ENCODE peak calls at places on chromosomes 6 and 20, in five cellular contexts. L is NCI-H1436; G is skeletal muscle cell; X is effector memory CD8-positive, alpha-beta T cell; J is kidney tubule cell. O is an unnamed sample.
A peak's percentile ranks its signal among the peaks of the same experiment; 100 is the strongest.

GRCh38 chr6:27129095-27129815 is 118.2 kb upstream of the PRSS16 start:
- DNase-seq in L (no peak), G (no peak), X (no peak), J (no peak), O (no peak)

GRCh38 chr6:165571068-165571682 is 91.9 kb downstream of the PDE10A start:
- DNase-seq in L (no peak), G (no peak), X (no peak), J (peak; percentile 88), O (no peak)

GRCh38 chr6:703562-703961 is 10.6 kb upstream of the EXOC2 start:
- DNase-seq in L (no peak), G (no peak), X (no peak), J (no peak), O (no peak)

GRCh38 chr6:14452567-14453527 is 335.3 kb downstream of the CD83 start:
- DNase-seq in L (no peak), G (no peak), X (peak; percentile 27), J (no peak), O (no peak)

GRCh38 chr6:135358251-135358821 is 139.2 kb downstream of the AHI1 start:
- DNase-seq in L (no peak), G (peak; percentile 85), X (no peak), J (peak; percentile 75), O (no peak)

GRCh38 chr20:60057866-60058807 is 99.9 kb downstream of the CDH26 start:
- DNase-seq in L (peak; percentile 98), G (peak; percentile 91), X (peak; percentile 13), J (no peak), O (peak; percentile 80)

GRCh38 chr6:9240861-9241260 is 805.5 kb upstream of the SLC35B3 start:
- DNase-seq in L (no peak), G (no peak), X (no peak), J (no peak), O (no peak)

GRCh38 chr6:158807515-158808441 is 11.4 kb downstream of the EZR start:
- DNase-seq in L (no peak), G (no peak), X (no peak), J (no peak), O (no peak)

GRCh38 chr20:43839793-43840199 is 74.9 kb upstream of the TOX2 start:
- DNase-seq in L (no peak), G (no peak), X (no peak), J (no peak), O (no peak)

GRCh38 chr20:38633577-38634093 is 32.0 kb downstream of the ARHGAP40 start:
- DNase-seq in L (peak; percentile 57), G (no peak), X (peak; percentile 65), J (peak; percentile 72), O (no peak)

GRCh38 chr20:52593634-52594033 is 378.5 kb upstream of the TSHZ2 start:
- DNase-seq in L (no peak), G (no peak), X (no peak), J (peak; percentile 25), O (no peak)

GRCh38 chr6:87066449-87067288 is 28.2 kb downstream of the CGA start:
- DNase-seq in L (peak; percentile 60), G (peak; percentile 11), X (peak; percentile 9), J (peak; percentile 61), O (no peak)

GRCh38 chr6:84344005-84344404 is 116.6 kb upstream of the CEP162 start:
- DNase-seq in L (no peak), G (no peak), X (no peak), J (no peak), O (no peak)

GRCh38 chr6:113979930-113980329 is 9.0 kb upstream of the HDAC2 start:
- DNase-seq in L (no peak), G (no peak), X (no peak), J (no peak), O (no peak)

GRCh38 chr6:145845557-145845956 is 31.0 kb upstream of the FBXO30 start:
- DNase-seq in L (no peak), G (no peak), X (no peak), J (no peak), O (no peak)

GRCh38 chr6:136822379-136823127 is at the start of gene PEX7:
- DNase-seq in L (peak; percentile 82), G (peak; percentile 83), X (peak; percentile 89), J (peak; percentile 93), O (peak; percentile 92)

GRCh38 chr20:36849333-36850065 is 26.4 kb upstream of the TLDC2 start:
- DNase-seq in L (no peak), G (no peak), X (no peak), J (no peak), O (no peak)

GRCh38 chr6:140774080-140774505 is 1358.6 kb upstream of the GJE1 start:
- DNase-seq in L (no peak), G (peak; percentile 65), X (no peak), J (peak; percentile 70), O (no peak)

GRCh38 chr20:9635756-9636155 is 121.4 kb downstream of the LAMP5 start:
- DNase-seq in L (no peak), G (no peak), X (no peak), J (no peak), O (no peak)

GRCh38 chr6:162109466-162110040 is 618.0 kb downstream of the PRKN start:
- DNase-seq in L (no peak), G (no peak), X (no peak), J (peak; percentile 11), O (no peak)

GRCh38 chr6:89731924-89732568 is 87.5 kb downstream of the MDN1 start:
- DNase-seq in L (no peak), G (no peak), X (no peak), J (no peak), O (no peak)

GRCh38 chr6:88920777-88921728 is 42.4 kb downstream of the RNGTT start:
- DNase-seq in L (no peak), G (no peak), X (no peak), J (no peak), O (no peak)

GRCh38 chr6:169850746-169851145 is 99.3 kb downstream of the ERMARD start:
- DNase-seq in L (no peak), G (no peak), X (no peak), J (no peak), O (no peak)

GRCh38 chr20:59571591-59572314 is 32.6 kb upstream of the PHACTR3 start:
- DNase-seq in L (peak; percentile 5), G (peak; percentile 7), X (peak; percentile 40), J (peak; percentile 55), O (no peak)

GRCh38 chr6:170052991-170053821 is 237.7 kb downstream of the DLL1 start:
- DNase-seq in L (no peak), G (no peak), X (no peak), J (no peak), O (peak; percentile 62)

GRCh38 chr6:153001767-153002612 is 519 bp downstream of the MTRF1L start:
- DNase-seq in L (no peak), G (no peak), X (no peak), J (peak; percentile 30), O (no peak)

O was measured in Right ventricle myocardium inferior.